ENCODE peak calls at places on chromosomes 5 and 9, in nine cellular contexts. One of them, this sample, is unnamed.

GRCh38 chr9:87569008-87569908 is 71.6 kb downstream of the DAPK1 start:
- DNase-seq in HuH-7: peak
- DNase-seq in GM12892: no peak
- DNase-seq in caudate nucleus: no peak
- DNase-seq in left cardiac atrium: peak
- DNase-seq in Kasumi-1: no peak
- DNase-seq in HEK293T: no peak
- DNase-seq in AG08395: no peak
- DNase-seq in fibroblast of the conjunctiva: no peak
- DNase-seq in this sample: no peak

GRCh38 chr5:147394273-147394672 is 115.6 kb downstream of the DPYSL3 start:
- DNase-seq in HuH-7: no peak
- DNase-seq in GM12892: no peak
- DNase-seq in caudate nucleus: no peak
- DNase-seq in left cardiac atrium: no peak
- DNase-seq in Kasumi-1: no peak
- DNase-seq in HEK293T: no peak
- DNase-seq in AG08395: no peak
- DNase-seq in fibroblast of the conjunctiva: no peak
- DNase-seq in this sample: no peak

GRCh38 chr9:134410078-134410834 is 84.0 kb downstream of the RXRA start:
- DNase-seq in HuH-7: no peak
- DNase-seq in GM12892: no peak
- DNase-seq in caudate nucleus: no peak
- DNase-seq in left cardiac atrium: no peak
- DNase-seq in Kasumi-1: no peak
- DNase-seq in HEK293T: no peak
- DNase-seq in AG08395: no peak
- DNase-seq in fibroblast of the conjunctiva: no peak
- DNase-seq in this sample: no peak

GRCh38 chr9:127055745-127056402 is 66.6 kb downstream of the ANGPTL2 start:
- DNase-seq in HuH-7: no peak
- DNase-seq in GM12892: no peak
- DNase-seq in caudate nucleus: no peak
- DNase-seq in left cardiac atrium: no peak
- DNase-seq in Kasumi-1: no peak
- DNase-seq in HEK293T: no peak
- DNase-seq in AG08395: no peak
- DNase-seq in fibroblast of the conjunctiva: no peak
- DNase-seq in this sample: no peak

GRCh38 chr9:107548298-107549142 is 59.0 kb upstream of the KLF4 start:
- DNase-seq in HuH-7: no peak
- DNase-seq in GM12892: no peak
- DNase-seq in caudate nucleus: no peak
- DNase-seq in left cardiac atrium: peak
- DNase-seq in Kasumi-1: no peak
- DNase-seq in HEK293T: no peak
- DNase-seq in AG08395: peak
- DNase-seq in fibroblast of the conjunctiva: peak
- DNase-seq in this sample: peak

GRCh38 chr5:42666821-42667325 is 89.7 kb upstream of the CCDC152 start:
- DNase-seq in HuH-7: no peak
- DNase-seq in GM12892: no peak
- DNase-seq in caudate nucleus: no peak
- DNase-seq in left cardiac atrium: no peak
- DNase-seq in Kasumi-1: no peak
- DNase-seq in HEK293T: no peak
- DNase-seq in AG08395: no peak
- DNase-seq in fibroblast of the conjunctiva: no peak
- DNase-seq in this sample: no peak

GRCh38 chr9:137462396-137463193 is 3.5 kb upstream of the NSMF start:
- DNase-seq in HuH-7: no peak
- DNase-seq in GM12892: no peak
- DNase-seq in caudate nucleus: no peak
- DNase-seq in left cardiac atrium: peak
- DNase-seq in Kasumi-1: no peak
- DNase-seq in HEK293T: no peak
- DNase-seq in AG08395: no peak
- DNase-seq in fibroblast of the conjunctiva: no peak
- DNase-seq in this sample: no peak

GRCh38 chr5:131109540-131110255 is 55.4 kb downstream of the HINT1 start:
- DNase-seq in HuH-7: peak
- DNase-seq in GM12892: no peak
- DNase-seq in caudate nucleus: no peak
- DNase-seq in left cardiac atrium: no peak
- DNase-seq in Kasumi-1: peak
- DNase-seq in HEK293T: peak
- DNase-seq in AG08395: peak
- DNase-seq in fibroblast of the conjunctiva: peak
- DNase-seq in this sample: peak

GRCh38 chr9:136882109-136882946 is 4.0 kb upstream of the TRAF2 start:
- DNase-seq in HuH-7: peak
- DNase-seq in GM12892: peak
- DNase-seq in caudate nucleus: no peak
- DNase-seq in left cardiac atrium: peak
- DNase-seq in Kasumi-1: no peak
- DNase-seq in HEK293T: no peak
- DNase-seq in AG08395: peak
- DNase-seq in fibroblast of the conjunctiva: peak
- DNase-seq in this sample: peak

GRCh38 chr9:34046784-34047379 is 1.8 kb downstream of the UBAP2 start:
- DNase-seq in HuH-7: no peak
- DNase-seq in GM12892: no peak
- DNase-seq in caudate nucleus: no peak
- DNase-seq in left cardiac atrium: no peak
- DNase-seq in Kasumi-1: peak
- DNase-seq in HEK293T: no peak
- DNase-seq in AG08395: no peak
- DNase-seq in fibroblast of the conjunctiva: no peak
- DNase-seq in this sample: peak

GRCh38 chr9:22683393-22684075 is 236.9 kb downstream of the DMRTA1 start:
- DNase-seq in HuH-7: no peak
- DNase-seq in GM12892: no peak
- DNase-seq in caudate nucleus: no peak
- DNase-seq in left cardiac atrium: no peak
- DNase-seq in Kasumi-1: no peak
- DNase-seq in HEK293T: no peak
- DNase-seq in AG08395: peak
- DNase-seq in fibroblast of the conjunctiva: no peak
- DNase-seq in this sample: no peak

GRCh38 chr9:71352837-71353236 is 231.4 kb upstream of the TRPM3 start:
- DNase-seq in HuH-7: no peak
- DNase-seq in GM12892: no peak
- DNase-seq in caudate nucleus: no peak
- DNase-seq in left cardiac atrium: no peak
- DNase-seq in Kasumi-1: no peak
- DNase-seq in HEK293T: no peak
- DNase-seq in AG08395: no peak
- DNase-seq in fibroblast of the conjunctiva: no peak
- DNase-seq in this sample: no peak

GRCh38 chr5:125059255-125060050 is 313.0 kb upstream of the ZNF608 start:
- DNase-seq in HuH-7: no peak
- DNase-seq in GM12892: no peak
- DNase-seq in caudate nucleus: no peak
- DNase-seq in left cardiac atrium: no peak
- DNase-seq in Kasumi-1: no peak
- DNase-seq in HEK293T: no peak
- DNase-seq in AG08395: no peak
- DNase-seq in fibroblast of the conjunctiva: no peak
- DNase-seq in this sample: no peak

GRCh38 chr9:128634111-128634510 is 22.5 kb downstream of the DYNC2I2 start:
- DNase-seq in HuH-7: no peak
- DNase-seq in GM12892: no peak
- DNase-seq in caudate nucleus: no peak
- DNase-seq in left cardiac atrium: peak
- DNase-seq in Kasumi-1: no peak
- DNase-seq in HEK293T: no peak
- DNase-seq in AG08395: no peak
- DNase-seq in fibroblast of the conjunctiva: no peak
- DNase-seq in this sample: no peak

GRCh38 chr5:36696059-36696673 is 89.8 kb downstream of the SLC1A3 start:
- DNase-seq in HuH-7: peak
- DNase-seq in GM12892: peak
- DNase-seq in caudate nucleus: peak
- DNase-seq in left cardiac atrium: peak
- DNase-seq in Kasumi-1: peak
- DNase-seq in HEK293T: peak
- DNase-seq in AG08395: peak
- DNase-seq in fibroblast of the conjunctiva: peak
- DNase-seq in this sample: peak

GRCh38 chr5:149845601-149846000 is 99.0 kb downstream of the PDE6A start:
- DNase-seq in HuH-7: no peak
- DNase-seq in GM12892: no peak
- DNase-seq in caudate nucleus: no peak
- DNase-seq in left cardiac atrium: no peak
- DNase-seq in Kasumi-1: no peak
- DNase-seq in HEK293T: no peak
- DNase-seq in AG08395: no peak
- DNase-seq in fibroblast of the conjunctiva: no peak
- DNase-seq in this sample: no peak

GRCh38 chr5:6634327-6634713 is 1.1 kb downstream of the SRD5A1 start:
- DNase-seq in HuH-7: peak
- DNase-seq in GM12892: peak
- DNase-seq in caudate nucleus: no peak
- DNase-seq in left cardiac atrium: no peak
- DNase-seq in Kasumi-1: peak
- DNase-seq in HEK293T: peak
- DNase-seq in AG08395: peak
- DNase-seq in fibroblast of the conjunctiva: no peak
- DNase-seq in this sample: peak

GRCh38 chr9:14752271-14752670 is 29.7 kb upstream of the CER1 start:
- DNase-seq in HuH-7: no peak
- DNase-seq in GM12892: no peak
- DNase-seq in caudate nucleus: no peak
- DNase-seq in left cardiac atrium: no peak
- DNase-seq in Kasumi-1: no peak
- DNase-seq in HEK293T: no peak
- DNase-seq in AG08395: no peak
- DNase-seq in fibroblast of the conjunctiva: no peak
- DNase-seq in this sample: no peak

GRCh38 chr5:1110930-1111726 is 735 bp downstream of the SLC12A7 start:
- DNase-seq in HuH-7: peak
- DNase-seq in GM12892: peak
- DNase-seq in caudate nucleus: no peak
- DNase-seq in left cardiac atrium: peak
- DNase-seq in Kasumi-1: no peak
- DNase-seq in HEK293T: peak
- DNase-seq in AG08395: peak
- DNase-seq in fibroblast of the conjunctiva: no peak
- DNase-seq in this sample: no peak

GRCh38 chr5:68708156-68708841 is 385.5 kb upstream of the SLC30A5 start:
- DNase-seq in HuH-7: no peak
- DNase-seq in GM12892: no peak
- DNase-seq in caudate nucleus: no peak
- DNase-seq in left cardiac atrium: no peak
- DNase-seq in Kasumi-1: no peak
- DNase-seq in HEK293T: no peak
- DNase-seq in AG08395: no peak
- DNase-seq in fibroblast of the conjunctiva: no peak
- DNase-seq in this sample: no peak

GRCh38 chr5:130710596-130710995 is 454.5 kb downstream of the HINT1 start:
- DNase-seq in HuH-7: no peak
- DNase-seq in GM12892: no peak
- DNase-seq in caudate nucleus: no peak
- DNase-seq in left cardiac atrium: no peak
- DNase-seq in Kasumi-1: no peak
- DNase-seq in HEK293T: no peak
- DNase-seq in AG08395: no peak
- DNase-seq in fibroblast of the conjunctiva: no peak
- DNase-seq in this sample: no peak

GRCh38 chr5:142521706-142522105 is 164.2 kb downstream of the FGF1 start:
- DNase-seq in HuH-7: peak
- DNase-seq in GM12892: no peak
- DNase-seq in caudate nucleus: no peak
- DNase-seq in left cardiac atrium: no peak
- DNase-seq in Kasumi-1: no peak
- DNase-seq in HEK293T: no peak
- DNase-seq in AG08395: no peak
- DNase-seq in fibroblast of the conjunctiva: no peak
- DNase-seq in this sample: no peak

GRCh38 chr5:169547508-169547907 is 36.1 kb upstream of the SPDL1 start:
- DNase-seq in HuH-7: no peak
- DNase-seq in GM12892: no peak
- DNase-seq in caudate nucleus: no peak
- DNase-seq in left cardiac atrium: no peak
- DNase-seq in Kasumi-1: no peak
- DNase-seq in HEK293T: no peak
- DNase-seq in AG08395: peak
- DNase-seq in fibroblast of the conjunctiva: no peak
- DNase-seq in this sample: no peak

GRCh38 chr5:151954271-151954670 is 29.6 kb upstream of the GLRA1 start:
- DNase-seq in HuH-7: no peak
- DNase-seq in GM12892: no peak
- DNase-seq in caudate nucleus: no peak
- DNase-seq in left cardiac atrium: no peak
- DNase-seq in Kasumi-1: no peak
- DNase-seq in HEK293T: no peak
- DNase-seq in AG08395: no peak
- DNase-seq in fibroblast of the conjunctiva: no peak
- DNase-seq in this sample: no peak

GRCh38 chr5:15914603-15915002 is 265.0 kb downstream of the MARCHF11 start:
- DNase-seq in HuH-7: no peak
- DNase-seq in GM12892: no peak
- DNase-seq in caudate nucleus: no peak
- DNase-seq in left cardiac atrium: no peak
- DNase-seq in Kasumi-1: no peak
- DNase-seq in HEK293T: no peak
- DNase-seq in AG08395: peak
- DNase-seq in fibroblast of the conjunctiva: no peak
- DNase-seq in this sample: no peak

GRCh38 chr5:80237243-80237642 is 18.6 kb downstream of the SERINC5 start:
- DNase-seq in HuH-7: no peak
- DNase-seq in GM12892: no peak
- DNase-seq in caudate nucleus: no peak
- DNase-seq in left cardiac atrium: no peak
- DNase-seq in Kasumi-1: no peak
- DNase-seq in HEK293T: no peak
- DNase-seq in AG08395: no peak
- DNase-seq in fibroblast of the conjunctiva: no peak
- DNase-seq in this sample: no peak

GRCh38 chr5:135740475-135740874 is 94.0 kb upstream of the SLC25A48 start:
- DNase-seq in HuH-7: no peak
- DNase-seq in GM12892: no peak
- DNase-seq in caudate nucleus: no peak
- DNase-seq in left cardiac atrium: no peak
- DNase-seq in Kasumi-1: no peak
- DNase-seq in HEK293T: no peak
- DNase-seq in AG08395: no peak
- DNase-seq in fibroblast of the conjunctiva: no peak
- DNase-seq in this sample: no peak

GRCh38 chr9:91127653-91128052 is 234.1 kb downstream of the AUH start:
- DNase-seq in HuH-7: no peak
- DNase-seq in GM12892: no peak
- DNase-seq in caudate nucleus: no peak
- DNase-seq in left cardiac atrium: no peak
- DNase-seq in Kasumi-1: no peak
- DNase-seq in HEK293T: no peak
- DNase-seq in AG08395: no peak
- DNase-seq in fibroblast of the conjunctiva: no peak
- DNase-seq in this sample: no peak

GRCh38 chr9:76996700-76997099 is 22.8 kb upstream of the FOXB2 start:
- DNase-seq in HuH-7: peak
- DNase-seq in GM12892: no peak
- DNase-seq in caudate nucleus: no peak
- DNase-seq in left cardiac atrium: peak
- DNase-seq in Kasumi-1: peak
- DNase-seq in HEK293T: peak
- DNase-seq in AG08395: peak
- DNase-seq in fibroblast of the conjunctiva: no peak
- DNase-seq in this sample: peak

GRCh38 chr9:129885018-129885669 is 49.9 kb downstream of the USP20 start:
- DNase-seq in HuH-7: peak
- DNase-seq in GM12892: no peak
- DNase-seq in caudate nucleus: no peak
- DNase-seq in left cardiac atrium: peak
- DNase-seq in Kasumi-1: no peak
- DNase-seq in HEK293T: peak
- DNase-seq in AG08395: peak
- DNase-seq in fibroblast of the conjunctiva: no peak
- DNase-seq in this sample: peak

GRCh38 chr9:108684288-108685025 is 171.3 kb downstream of the ACTL7B start:
- DNase-seq in HuH-7: no peak
- DNase-seq in GM12892: no peak
- DNase-seq in caudate nucleus: no peak
- DNase-seq in left cardiac atrium: no peak
- DNase-seq in Kasumi-1: no peak
- DNase-seq in HEK293T: no peak
- DNase-seq in AG08395: no peak
- DNase-seq in fibroblast of the conjunctiva: no peak
- DNase-seq in this sample: no peak

This sample was measured in NAMALWA.